ENCODE peak calls at places on chromosomes 4 and X, in five cellular contexts. U, K, R, E and M are unnamed samples.

GRCh38 chrX:31302573-31303075 is 230.8 kb upstream of the FTHL17 start:
- DNase-seq in U (no peak), K (no peak), R (no peak), E (no peak), M (no peak)

GRCh38 chrX:10509397-10509796 is 111.0 kb downstream of the MID1 start:
- DNase-seq in U (no peak), K (no peak), R (no peak), E (no peak), M (no peak)

GRCh38 chr4:80007745-80008149 is 65.3 kb downstream of the ANTXR2 start:
- DNase-seq in U (peak), K (no peak), R (no peak), E (no peak), M (no peak)

GRCh38 chrX:6067600-6067999 is 161.1 kb downstream of the NLGN4X start:
- DNase-seq in U (no peak), K (no peak), R (no peak), E (no peak), M (no peak)

GRCh38 chr4:152398060-152398459 is 137.8 kb downstream of the FBXW7 start:
- DNase-seq in U (peak), K (no peak), R (no peak), E (no peak), M (peak)

GRCh38 chrX:103782640-103783039 is 6.0 kb downstream of the PLP1 start:
- DNase-seq in U (no peak), K (no peak), R (no peak), E (no peak), M (no peak)

GRCh38 chr4:184118516-184118915 is 99.2 kb downstream of the ENPP6 start:
- DNase-seq in U (no peak), K (no peak), R (no peak), E (no peak), M (no peak)

GRCh38 chrX:123167621-123168020 is 16.5 kb upstream of the GRIA3 start:
- DNase-seq in U (no peak), K (no peak), R (no peak), E (no peak), M (no peak)

GRCh38 chr4:24991015-24991414 is 39.7 kb downstream of the LGI2 start:
- DNase-seq in U (peak), K (no peak), R (no peak), E (no peak), M (peak)

GRCh38 chr4:2783790-2784189 is 9.1 kb upstream of the SH3BP2 start:
- DNase-seq in U (no peak), K (no peak), R (no peak), E (no peak), M (peak)

GRCh38 chrX:135605906-135606305 is 85.4 kb downstream of the INTS6L start:
- DNase-seq in U (no peak), K (no peak), R (no peak), E (no peak), M (no peak)

GRCh38 chr4:156933633-156934258 is 37.9 kb downstream of the PDGFC start:
- DNase-seq in U (peak), K (no peak), R (no peak), E (no peak), M (peak)

GRCh38 chr4:37635155-37635554 is 51.0 kb downstream of the RELL1 start:
- DNase-seq in U (peak), K (no peak), R (no peak), E (no peak), M (no peak)

GRCh38 chr4:25075129-25075528 is 44.4 kb upstream of the LGI2 start:
- DNase-seq in U (no peak), K (no peak), R (no peak), E (no peak), M (no peak)

GRCh38 chrX:18701621-18702361 is 5.7 kb upstream of the PPEF1 start:
- DNase-seq in U (peak), K (peak), R (no peak), E (no peak), M (peak)

GRCh38 chr4:71184195-71184781 is 154.5 kb upstream of the SLC4A4 start:
- DNase-seq in U (peak), K (peak), R (peak), E (no peak), M (peak)

GRCh38 chrX:108312938-108313337 is 125.3 kb downstream of the COL4A6 start:
- DNase-seq in U (peak), K (peak), R (no peak), E (no peak), M (peak)

GRCh38 chrX:115560211-115560977 is 580 bp upstream of the PLS3 start:
- DNase-seq in U (peak), K (no peak), R (no peak), E (no peak), M (peak)

GRCh38 chrX:10239611-10240064 is 82.9 kb downstream of the CLCN4 start:
- DNase-seq in U (peak), K (peak), R (no peak), E (no peak), M (peak)

GRCh38 chr4:78119698-78120097 is 62.6 kb downstream of the FRAS1 start:
- DNase-seq in U (peak), K (no peak), R (no peak), E (no peak), M (peak)

GRCh38 chrX:110965409-110965808 is 130.6 kb upstream of the PAK3 start:
- DNase-seq in U (no peak), K (no peak), R (no peak), E (no peak), M (peak)

GRCh38 chrX:1392376-1393130 is 640 bp upstream of the SLC25A6 start:
- DNase-seq in U (peak), K (peak), R (no peak), E (no peak), M (peak)

GRCh38 chrX:53430231-53430630 is 3.9 kb downstream of the HSD17B10 start:
- DNase-seq in U (no peak), K (no peak), R (no peak), E (no peak), M (no peak)

GRCh38 chr4:735583-735982 is 30.0 kb downstream of the PCGF3 start:
- DNase-seq in U (no peak), K (no peak), R (no peak), E (no peak), M (no peak)

GRCh38 chrX:50111762-50112161 is 89.0 kb downstream of the AKAP4 start:
- DNase-seq in U (no peak), K (no peak), R (no peak), E (no peak), M (no peak)

GRCh38 chr4:143558823-143559756 is 45.6 kb downstream of the SMARCA5 start:
- DNase-seq in U (peak), K (peak), R (peak), E (peak), M (peak)

GRCh38 chrX:66728818-66729271 is 90.0 kb upstream of the EDA2R start:
- DNase-seq in U (peak), K (peak), R (peak), E (peak), M (peak)

GRCh38 chrX:39470588-39471155 is 627.1 kb downstream of the BCOR start:
- DNase-seq in U (peak), K (peak), R (no peak), E (no peak), M (peak)

GRCh38 chrX:132488092-132488749 is 617 bp downstream of the MBNL3 start:
- DNase-seq in U (peak), K (no peak), R (peak), E (no peak), M (peak)

GRCh38 chr4:143188325-143189088 is 3.8 kb downstream of the USP38 start:
- DNase-seq in U (peak), K (no peak), R (no peak), E (no peak), M (no peak)

GRCh38 chr4:110104661-110105060 is 93.8 kb downstream of the ELOVL6 start:
- DNase-seq in U (no peak), K (no peak), R (no peak), E (no peak), M (no peak)

GRCh38 chr4:138308421-138308820 is 66.3 kb upstream of the SLC7A11 start:
- DNase-seq in U (peak), K (no peak), R (no peak), E (no peak), M (peak)

GRCh38 chr4:105272002-105272401 is 125.3 kb downstream of the TET2 start:
- DNase-seq in U (no peak), K (no peak), R (no peak), E (no peak), M (no peak)

GRCh38 chrX:107861056-107861455 is 35.4 kb downstream of the MID2 start:
- DNase-seq in U (peak), K (no peak), R (no peak), E (no peak), M (no peak)

GRCh38 chr4:1416051-1416947 is 10.1 kb upstream of the NKX1-1 start:
- DNase-seq in U (no peak), K (no peak), R (no peak), E (no peak), M (no peak)